ENCODE peak calls at places on chromosome 13, in five cellular contexts. Z is CD8-positive, alpha-beta T cell; X is AG04450; F is cardiac fibroblast; W is C1 segment of cervical spinal cord. Q is an unnamed sample.

GRCh38 chr13:31200636-31200970 is 828 bp downstream of the B3GLCT start:
- DNase-seq in Z (no peak), X (no peak), F (no peak), W (no peak), Q (peak; percentile 37)

GRCh38 chr13:109840201-109840892 is 54.0 kb upstream of the IRS2 start:
- DNase-seq in Z (no peak), X (no peak), F (peak; percentile 56), W (no peak), Q (no peak)

GRCh38 chr13:45393941-45394570 is 24.1 kb downstream of the SLC25A30 start:
- DNase-seq in Z (no peak), X (no peak), F (peak; percentile 71), W (no peak), Q (peak; percentile 28)

GRCh38 chr13:42581427-42581826 is 7.5 kb downstream of the TNFSF11 start:
- DNase-seq in Z (no peak), X (no peak), F (no peak), W (no peak), Q (no peak)

GRCh38 chr13:25847145-25847544 is 204.7 kb downstream of the SHISA2 start:
- DNase-seq in Z (no peak), X (no peak), F (no peak), W (no peak), Q (no peak)

GRCh38 chr13:101417043-101417406 is 717 bp upstream of the NALCN start:
- DNase-seq in Z (no peak), X (peak; percentile 26), F (peak; percentile 45), W (no peak), Q (no peak)

GRCh38 chr13:100039740-100040139 is 49.2 kb upstream of the PCCA start:
- DNase-seq in Z (no peak), X (no peak), F (no peak), W (no peak), Q (no peak)

GRCh38 chr13:35833571-35834305 is 297.4 kb downstream of the DCLK1 start:
- DNase-seq in Z (no peak), X (no peak), F (no peak), W (no peak), Q (no peak)

GRCh38 chr13:49265822-49266221 is 18.1 kb downstream of the CDADC1 start:
- DNase-seq in Z (no peak), X (peak; percentile 10), F (peak; percentile 2), W (no peak), Q (no peak)

GRCh38 chr13:26941345-26942174 is 181.0 kb upstream of the GPR12 start:
- DNase-seq in Z (no peak), X (peak; percentile 49), F (peak; percentile 49), W (no peak), Q (no peak)

GRCh38 chr13:83531022-83531421 is 351.3 kb downstream of the SLITRK1 start:
- DNase-seq in Z (no peak), X (no peak), F (no peak), W (no peak), Q (no peak)

GRCh38 chr13:21395953-21396352 is 63.1 kb downstream of the ZDHHC20 start:
- DNase-seq in Z (no peak), X (no peak), F (no peak), W (no peak), Q (no peak)